ENCODE peak calls at places on chromosomes 2 and 18, in nine cellular contexts. J, P, M, S, O, Q, N, B and W are unnamed samples.

GRCh38 chr2:162244559-162245031 is 1.4 kb upstream of the FAP start:
- DNase-seq in B (no peak), P (no peak), O (no peak), J (no peak), M (no peak), Q (peak), S (no peak), N (no peak), W (no peak)

GRCh38 chr2:98269274-98269673 is 77.0 kb upstream of the CNGA3 start:
- DNase-seq in M (no peak), J (peak), S (no peak), B (peak), P (no peak), N (peak), Q (peak), O (peak), W (no peak)

GRCh38 chr18:44325903-44326650 is 354.6 kb upstream of the SETBP1 start:
- DNase-seq in J (peak), S (no peak), O (peak), N (no peak), Q (peak), P (peak), M (no peak), B (peak), W (no peak)

GRCh38 chr2:45890819-45891218 is 239.3 kb downstream of the PRKCE start:
- DNase-seq in J (no peak), N (peak), O (no peak), Q (no peak), M (no peak), B (peak), S (no peak), P (no peak), W (no peak)

GRCh38 chr2:177147834-177148233 is 64.8 kb upstream of the HNRNPA3 start:
- DNase-seq in B (no peak), S (no peak), J (no peak), Q (no peak), M (no peak), O (no peak), N (no peak), P (no peak), W (no peak)

GRCh38 chr2:25159947-25160346 is 8.4 kb downstream of the POMC start:
- DNase-seq in Q (peak), M (no peak), N (peak), O (no peak), J (no peak), P (no peak), B (peak), S (no peak), W (no peak)

GRCh38 chr2:9771481-9772017 is 71.7 kb upstream of the TAF1B start:
- DNase-seq in O (no peak), P (no peak), Q (peak), S (no peak), J (no peak), N (no peak), B (no peak), M (no peak), W (no peak)

GRCh38 chr2:7572460-7572859 is 655.2 kb downstream of the RNF144A start:
- DNase-seq in M (no peak), J (no peak), P (no peak), O (peak), S (no peak), Q (no peak), B (no peak), N (no peak), W (no peak)

GRCh38 chr2:54899576-54900200 is 150.6 kb downstream of the RTN4 start:
- DNase-seq in M (no peak), B (peak), Q (peak), J (no peak), N (peak), S (no peak), O (no peak), P (no peak), W (no peak)

GRCh38 chr18:63452273-63452672 is 24.5 kb upstream of the SERPINB5 start:
- DNase-seq in P (no peak), J (no peak), S (no peak), B (peak), M (no peak), Q (peak), N (no peak), O (no peak), W (no peak)

GRCh38 chr18:31741096-31741735 is 19.5 kb downstream of the SLC25A52 start:
- DNase-seq in N (peak), M (peak), B (peak), J (no peak), O (peak), S (peak), Q (peak), P (no peak), W (peak)

GRCh38 chr2:20151116-20151571 is 73.8 kb downstream of the SDC1 start:
- DNase-seq in N (no peak), J (no peak), S (no peak), M (no peak), P (no peak), Q (no peak), B (peak), O (no peak), W (no peak)

GRCh38 chr2:229835601-229836283 is 86.1 kb downstream of the TRIP12 start:
- DNase-seq in S (no peak), Q (peak), M (no peak), O (no peak), J (no peak), N (no peak), P (no peak), B (no peak), W (no peak)

GRCh38 chr2:226760412-226761194 is 39.0 kb downstream of the IRS1 start:
- DNase-seq in B (no peak), N (no peak), S (no peak), P (no peak), Q (peak), M (no peak), O (no peak), J (no peak), W (no peak)

GRCh38 chr2:79906149-79906548 is 393.3 kb downstream of the CTNNA2 start:
- DNase-seq in B (no peak), O (no peak), M (no peak), P (no peak), J (no peak), S (no peak), Q (no peak), N (no peak), W (no peak)

GRCh38 chr2:42105330-42106256 is 57.8 kb downstream of the PKDCC start:
- DNase-seq in S (peak), J (peak), M (peak), Q (no peak), N (peak), P (peak), O (peak), B (no peak), W (peak)

GRCh38 chr2:232623768-232624553 is 9.4 kb upstream of the EFHD1 start:
- DNase-seq in B (no peak), P (no peak), J (no peak), S (no peak), O (no peak), N (no peak), M (no peak), Q (no peak), W (no peak)

GRCh38 chr2:53202063-53202462 is 565.5 kb upstream of the CHAC2 start:
- DNase-seq in P (no peak), O (no peak), Q (peak), M (no peak), J (no peak), N (peak), S (no peak), B (peak), W (no peak)

GRCh38 chr2:47638430-47638829 is 144.5 kb upstream of the MSH6 start:
- DNase-seq in M (no peak), B (no peak), N (no peak), O (no peak), P (no peak), S (no peak), Q (no peak), J (no peak), W (no peak)

GRCh38 chr2:2887772-2888387 is 489.7 kb downstream of the EIPR1 start:
- DNase-seq in B (no peak), P (no peak), N (no peak), Q (no peak), J (no peak), M (no peak), O (no peak), S (no peak), W (no peak)

GRCh38 chr2:78992451-78992806 is 33.1 kb upstream of the REG3G start:
- DNase-seq in P (no peak), O (no peak), S (no peak), N (no peak), M (no peak), J (no peak), Q (peak), B (peak), W (no peak)

GRCh38 chr2:108324531-108325256 is 36.0 kb downstream of the SULT1C2 start:
- DNase-seq in Q (peak), N (no peak), S (no peak), B (no peak), M (no peak), P (no peak), O (no peak), J (no peak), W (no peak)

GRCh38 chr2:1588051-1588993 is 156.0 kb downstream of the PXDN start:
- DNase-seq in N (no peak), O (no peak), P (no peak), S (no peak), B (no peak), J (no peak), Q (peak), M (no peak), W (no peak)

GRCh38 chr2:189341077-189341476 is 100.2 kb upstream of the WDR75 start:
- DNase-seq in B (no peak), Q (no peak), O (no peak), M (no peak), N (no peak), J (no peak), S (no peak), P (no peak), W (no peak)

GRCh38 chr2:190655113-190655512 is 6.2 kb downstream of the NAB1 start:
- DNase-seq in J (no peak), O (no peak), Q (no peak), P (no peak), S (no peak), N (no peak), B (no peak), M (no peak), W (no peak)

GRCh38 chr2:239376351-239376750 is 24.5 kb downstream of the HDAC4 start:
- DNase-seq in N (no peak), P (no peak), J (no peak), B (no peak), M (no peak), S (no peak), O (no peak), Q (no peak), W (no peak)

GRCh38 chr2:220077488-220077887 is 450.1 kb downstream of the SLC4A3 start:
- DNase-seq in Q (peak), J (no peak), O (no peak), N (no peak), P (no peak), S (no peak), M (no peak), B (no peak), W (no peak)

GRCh38 chr2:38376346-38376682 is 759 bp downstream of the ATL2 start:
- DNase-seq in P (no peak), M (peak), J (peak), O (peak), S (peak), B (peak), Q (peak), N (peak), W (peak)

GRCh38 chr2:160224060-160224459 is 24.0 kb upstream of the ITGB6 start:
- DNase-seq in N (peak), B (peak), O (no peak), Q (peak), S (no peak), J (no peak), M (no peak), P (no peak), W (no peak)